ENCODE peak calls at places on chromosomes 13 and 19, in five cellular contexts. I is colonic mucosa, T is pancreas, W is DND-41, K is tibial nerve. S is an unnamed sample. For H3K4me1, the result is how much of the 10 kb centered on the place peaks cover.

GRCh38 chr19:18470153-18470552 is 32.2 kb upstream of the ISYNA1 start:
- DNase-seq in I (no peak), T (no peak), W (no peak), K (no peak), S (no peak)

GRCh38 chr19:30076101-30076551 is 134.1 kb downstream of the URI1 start:
- DNase-seq in I (no peak), T (no peak), W (no peak), K (no peak), S (no peak)

GRCh38 chr19:55675661-55676354 is 782 bp downstream of the EPN1 start:
- DNase-seq in I (no peak), T (no peak), W (no peak), K (no peak), S (no peak)

GRCh38 chr13:77313923-77314322 is 13.0 kb downstream of the MYCBP2 start:
- DNase-seq in I (no peak), T (no peak), W (no peak), K (no peak), S (no peak)

GRCh38 chr13:112873851-112874750 is 94.9 kb upstream of the MCF2L start:
- DNase-seq in I (peak), T (peak), W (peak), K (peak), S (peak)

GRCh38 chr19:35559281-35559659 is 4.2 kb downstream of the ATP4A start:
- DNase-seq in I (no peak), T (no peak), W (no peak), K (no peak), S (no peak)

GRCh38 chr13:112714772-112715569 is 25.1 kb downstream of the ATP11A start:
- DNase-seq in I (no peak), T (no peak), W (no peak), K (no peak), S (no peak)

GRCh38 chr13:111658150-111659100 is 338.0 kb downstream of the TEX29 start:
- DNase-seq in I (no peak), T (no peak), W (no peak), K (no peak), S (no peak)

GRCh38 chr13:32060319-32060924 is 28.8 kb downstream of the FRY start:
- DNase-seq in I (no peak), T (no peak), W (no peak), K (no peak), S (peak)

GRCh38 chr13:32059511-32059984 is 28.0 kb downstream of the FRY start:
- DNase-seq in I (no peak), T (no peak), W (no peak), K (no peak), S (no peak)

GRCh38 chr13:32068255-32068654 is 36.7 kb downstream of the FRY start:
- DNase-seq in I (no peak), T (no peak), W (no peak), K (no peak), S (no peak)

GRCh38 chr13:32067149-32067961 is 35.8 kb downstream of the FRY start:
- DNase-seq in I (no peak), T (no peak), W (no peak), K (no peak), S (no peak)

DNA sequence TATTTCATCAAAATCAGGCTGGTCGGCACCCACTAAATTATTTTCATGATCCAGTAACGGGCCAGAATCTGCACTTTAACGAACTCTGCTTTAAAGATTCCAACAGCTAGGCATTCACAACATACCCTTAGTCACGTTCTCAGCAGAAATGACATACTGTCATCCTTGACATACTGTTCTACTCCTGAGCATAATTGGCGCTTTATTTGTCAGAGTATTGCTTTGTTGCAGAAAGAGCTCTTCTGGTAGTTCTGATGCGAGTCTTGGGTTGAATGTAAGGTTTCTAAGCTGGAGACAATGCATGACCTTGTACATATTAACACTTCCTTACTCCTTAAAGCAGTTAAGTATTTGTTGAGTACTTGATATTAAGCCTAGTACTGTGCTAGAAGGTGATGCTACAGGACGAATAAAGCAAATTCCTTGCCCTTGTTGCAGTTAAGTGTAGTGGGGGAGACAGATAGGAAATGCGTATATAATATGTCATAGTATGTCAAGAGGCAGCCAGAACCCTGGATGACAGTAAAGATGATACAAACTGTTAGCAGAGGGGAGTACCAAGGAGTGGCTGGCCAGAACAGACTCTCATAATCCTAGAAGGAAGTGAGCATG is 32.2 kb downstream of the FRY start:
- DNase-seq in I (no peak), T (no peak), W (no peak), K (no peak), S (no peak)
- H3K4me1 ChIP-seq in I (under half), T (under half), W (under half), K (under half), S (half or more)

GRCh38 chr19:41351339-41352245 is 2.1 kb downstream of the TGFB1 start:
- DNase-seq in I (peak), T (peak), W (peak), K (peak), S (peak)

GRCh38 chr19:41352609-41353465 is 885 bp downstream of the TGFB1 start:
- DNase-seq in I (peak), T (peak), W (peak), K (peak), S (peak)

GRCh38 chr19:41353466-41354342 is at the start of gene TGFB1:
- DNase-seq in I (peak), T (peak), W (peak), K (peak), S (peak)

GRCh38 chr19:41350735-41351338 is 2.9 kb downstream of the TGFB1 start:
- DNase-seq in I (no peak), T (no peak), W (no peak), K (no peak), S (no peak)

DNA sequence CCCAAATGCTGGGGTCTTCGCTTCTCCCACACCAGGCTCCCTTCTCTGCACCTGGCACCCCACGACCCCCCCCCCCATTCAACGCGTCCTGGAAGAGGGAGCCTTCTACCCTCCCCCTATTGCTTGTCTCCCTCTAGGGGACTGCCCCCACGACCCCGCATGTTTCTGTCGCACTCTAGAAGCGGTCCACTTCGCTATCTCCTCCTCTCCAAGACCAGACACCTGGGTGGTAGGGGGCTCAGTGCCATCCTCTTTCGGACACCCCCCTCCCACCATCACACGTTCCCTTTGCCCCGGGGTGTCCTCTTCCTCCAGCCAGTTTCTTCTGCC is 1.5 kb downstream of the TGFB1 start:
- DNase-seq in I (no peak), T (no peak), W (no peak), K (no peak), S (no peak)
- H3K4me1 ChIP-seq in I (under half), T (under half), W (under half), K (under half), S (half or more)

GRCh38 chr13:25798998-25799397 is 252.8 kb downstream of the SHISA2 start:
- DNase-seq in I (no peak), T (no peak), W (no peak), K (no peak), S (no peak)
- H3K4me1 ChIP-seq in I (under half), T (under half), W (under half), K (under half), S (under half)

GRCh38 chr19:15937771-15938170 is 3.4 kb upstream of the CYP4F11 start:
- DNase-seq in I (no peak), T (no peak), W (no peak), K (no peak), S (no peak)
- H3K4me1 ChIP-seq in I (under half), T (under half), W (under half), K (under half), S (under half)

GRCh38 chr13:94261163-94261562 is 218.3 kb downstream of the DCT start:
- DNase-seq in I (no peak), T (no peak), W (no peak), K (no peak), S (no peak)

GRCh38 chr13:94251801-94252200 is 227.7 kb downstream of the DCT start:
- DNase-seq in I (no peak), T (no peak), W (no peak), K (no peak), S (peak)

GRCh38 chr13:94252209-94252608 is 227.3 kb downstream of the DCT start:
- DNase-seq in I (no peak), T (no peak), W (no peak), K (no peak), S (no peak)

GRCh38 chr13:94254737-94255136 is 224.7 kb downstream of the DCT start:
- DNase-seq in I (no peak), T (no peak), W (no peak), K (no peak), S (no peak)

DNA sequence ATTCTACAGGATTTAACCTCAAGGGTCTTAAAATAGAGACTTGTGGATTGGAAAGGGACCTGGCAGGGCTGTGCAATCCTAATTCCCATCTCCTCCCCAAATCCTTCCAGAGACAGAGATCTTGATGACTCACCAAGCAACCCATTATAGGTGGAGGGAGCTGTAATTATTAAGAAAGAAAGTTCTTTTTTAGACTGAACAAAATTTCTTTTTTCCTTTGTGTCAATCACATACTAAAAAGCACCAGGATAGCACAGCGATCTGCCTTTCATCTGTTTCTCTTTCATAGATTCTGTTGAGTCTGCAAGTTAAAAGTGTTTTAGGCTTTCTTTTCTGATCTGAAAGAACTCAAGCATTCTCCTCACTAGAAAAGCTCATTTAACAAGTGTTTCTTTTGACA is 222.8 kb downstream of the DCT start:
- DNase-seq in I (no peak), T (no peak), W (no peak), K (no peak), S (no peak)
- H3K4me1 ChIP-seq in I (under half), T (under half), W (under half), K (under half), S (under half)

GRCh38 chr13:91776650-91777193 is 378.3 kb downstream of the GPC5 start:
- DNase-seq in I (no peak), T (no peak), W (no peak), K (no peak), S (no peak)
- H3K4me1 ChIP-seq in I (under half), T (under half), W (under half), K (under half), S (under half)

GRCh38 chr19:53463263-53463662 is 4.3 kb upstream of the ZNF813 start:
- DNase-seq in I (peak), T (no peak), W (no peak), K (no peak), S (peak)
- H3K4me1 ChIP-seq in I (under half), T (under half), W (under half), K (under half), S (under half)

GRCh38 chr19:33375760-33376159 is 2.3 kb downstream of the CEBPG start:
- DNase-seq in I (no peak), T (no peak), W (no peak), K (no peak), S (no peak)
- H3K4me1 ChIP-seq in I (under half), T (under half), W (under half), K (under half), S (half or more)

S was measured in left ventricle myocardium inferior.